ENCODE peak calls at places on chromosomes 4 and X, in ten cellular contexts. H is lung, E is AG10803, F is WERI-Rb-1, P is cardiac muscle cell, L is epithelial cell of esophagus, G is IMR-90, T is PC-3, Z is tibial artery, Q is BJ. S is an unnamed sample.

GRCh38 chrX:120560405-120560841 is 339 bp downstream of the CUL4B start:
- DNase-seq in G (peak), P (peak), F (peak), Q (no peak), L (peak), T (peak), E (peak), Z (peak), H (peak), S (no peak)

GRCh38 chr4:89837385-89837995 is 529 bp upstream of the SNCA start:
- DNase-seq in P (peak), G (peak), E (no peak), Q (no peak), L (peak), T (no peak), Z (no peak), H (no peak), F (peak), S (peak)

GRCh38 chr4:26952891-26953290 is 92.2 kb downstream of the STIM2 start:
- DNase-seq in P (no peak), L (no peak), T (no peak), H (no peak), Z (no peak), F (no peak), Q (no peak), E (no peak), G (peak), S (no peak)

GRCh38 chr4:32203340-32203739 is 1483.2 kb downstream of the PCDH7 start:
- DNase-seq in E (no peak), Q (no peak), Z (no peak), T (no peak), G (no peak), P (no peak), H (no peak), F (no peak), L (no peak), S (no peak)

GRCh38 chr4:102338405-102338804 is 6.9 kb downstream of the SLC39A8 start:
- DNase-seq in P (no peak), F (no peak), L (peak), G (no peak), H (no peak), T (peak), E (no peak), Z (no peak), Q (no peak), S (no peak)

GRCh38 chr4:106687026-106687425 is 318.4 kb upstream of the GIMD1 start:
- DNase-seq in T (no peak), G (no peak), Z (no peak), F (no peak), E (peak), P (peak), Q (no peak), H (no peak), L (peak), S (peak)

GRCh38 chr4:127832585-127832984 is 48.1 kb upstream of the PLK4 start:
- DNase-seq in Q (no peak), Z (no peak), E (no peak), H (no peak), T (no peak), F (no peak), G (no peak), P (no peak), L (no peak), S (no peak)

GRCh38 chr4:54067163-54067562 is 2.8 kb upstream of the CHIC2 start:
- DNase-seq in F (no peak), Q (no peak), E (peak), T (peak), P (peak), L (peak), G (peak), Z (peak), H (no peak), S (peak)

GRCh38 chrX:136147320-136147901 is at the start of gene FHL1:
- DNase-seq in T (peak), L (peak), H (no peak), Q (no peak), P (peak), Z (peak), E (no peak), G (peak), F (peak), S (peak)

GRCh38 chrX:44267116-44267515 is 76.4 kb downstream of the EFHC2 start:
- DNase-seq in T (peak), Q (no peak), E (no peak), P (no peak), L (no peak), Z (no peak), F (no peak), H (no peak), G (no peak), S (peak)

GRCh38 chr4:98609946-98610345 is 48.5 kb downstream of the TSPAN5 start:
- DNase-seq in G (peak), Q (no peak), T (no peak), P (no peak), H (no peak), Z (no peak), L (no peak), F (no peak), E (no peak), S (no peak)

GRCh38 chr4:15682340-15682725 is 706 bp downstream of the FAM200B start:
- DNase-seq in F (no peak), T (no peak), Q (no peak), H (no peak), Z (no peak), G (no peak), L (peak), P (peak), E (peak), S (peak)

GRCh38 chrX:6325437-6325836 is 96.8 kb upstream of the NLGN4X start:
- DNase-seq in Q (no peak), T (no peak), L (peak), P (no peak), E (no peak), G (no peak), F (no peak), Z (no peak), H (no peak), S (no peak)

GRCh38 chr4:4762909-4763814 is 96.3 kb upstream of the MSX1 start:
- DNase-seq in E (peak), Z (no peak), Q (peak), H (no peak), G (peak), L (peak), T (peak), F (peak), P (peak), S (no peak)

GRCh38 chrX:42519666-42520231 is 258.2 kb downstream of the PPP1R2C start:
- DNase-seq in Q (no peak), L (peak), T (peak), P (peak), E (peak), H (no peak), G (peak), Z (no peak), F (no peak), S (peak)

GRCh38 chrX:144791298-144791697 is 456.0 kb upstream of the SPANXN1 start:
- DNase-seq in P (no peak), F (no peak), L (peak), E (no peak), G (no peak), Q (no peak), H (no peak), Z (no peak), T (peak), S (no peak)

GRCh38 chr4:113958766-113959540 is 20.5 kb downstream of the ARSJ start:
- DNase-seq in F (no peak), P (peak), Q (peak), H (no peak), Z (no peak), G (peak), T (peak), L (peak), E (peak), S (peak)

GRCh38 chr4:73684097-73684496 is 56.3 kb upstream of the CXCL8 start:
- DNase-seq in H (no peak), T (no peak), F (no peak), G (peak), Q (no peak), E (no peak), Z (no peak), P (no peak), L (no peak), S (peak)

GRCh38 chr4:159178147-159178541 is 75.3 kb downstream of the RAPGEF2 start:
- DNase-seq in T (no peak), E (peak), H (no peak), Z (no peak), G (peak), L (peak), F (no peak), Q (no peak), P (peak), S (peak)

GRCh38 chr4:77815651-77816050 is 3.5 kb downstream of the CNOT6L start:
- DNase-seq in G (no peak), P (no peak), Z (no peak), L (no peak), E (no peak), H (no peak), T (no peak), F (no peak), Q (no peak), S (no peak)

GRCh38 chr4:21811576-21811975 is 137.0 kb downstream of the KCNIP4 start:
- DNase-seq in Q (peak), H (no peak), Z (no peak), E (peak), P (peak), T (peak), G (no peak), L (no peak), F (no peak), S (peak)

GRCh38 chrX:3435057-3435456 is 88.6 kb upstream of the MXRA5 start:
- DNase-seq in L (no peak), F (no peak), Q (no peak), G (no peak), E (no peak), H (no peak), Z (no peak), T (no peak), P (no peak), S (no peak)

GRCh38 chrX:65932173-65933084 is 107.5 kb downstream of the VSIG4 start:
- DNase-seq in Q (no peak), P (no peak), H (no peak), L (peak), T (peak), Z (no peak), F (peak), E (no peak), G (no peak), S (no peak)
- H3K4me3 ChIP-seq in Q (no peak), P (no peak), H (no peak), L (no peak), T (no peak), Z (no peak), F (no peak), E (no peak), G (no peak), S (no peak)

GRCh38 chr4:109294468-109295020 is 7.9 kb downstream of the COL25A1 start:
- DNase-seq in F (no peak), E (no peak), G (peak), L (no peak), Q (no peak), T (no peak), P (no peak), H (no peak), Z (no peak), S (peak)

GRCh38 chr4:109296545-109296944 is 5.9 kb downstream of the COL25A1 start:
- DNase-seq in H (no peak), F (no peak), L (peak), E (no peak), Z (no peak), T (no peak), G (no peak), Q (no peak), P (no peak), S (no peak)

GRCh38 chr4:109290918-109291317 is 11.5 kb downstream of the COL25A1 start:
- DNase-seq in P (no peak), E (no peak), F (no peak), H (no peak), G (no peak), Z (no peak), L (no peak), Q (no peak), T (peak), S (no peak)

GRCh38 chr4:109295081-109295480 is 7.4 kb downstream of the COL25A1 start:
- DNase-seq in H (no peak), P (no peak), Z (no peak), L (no peak), G (no peak), E (no peak), T (no peak), F (no peak), Q (no peak), S (no peak)

DNA sequence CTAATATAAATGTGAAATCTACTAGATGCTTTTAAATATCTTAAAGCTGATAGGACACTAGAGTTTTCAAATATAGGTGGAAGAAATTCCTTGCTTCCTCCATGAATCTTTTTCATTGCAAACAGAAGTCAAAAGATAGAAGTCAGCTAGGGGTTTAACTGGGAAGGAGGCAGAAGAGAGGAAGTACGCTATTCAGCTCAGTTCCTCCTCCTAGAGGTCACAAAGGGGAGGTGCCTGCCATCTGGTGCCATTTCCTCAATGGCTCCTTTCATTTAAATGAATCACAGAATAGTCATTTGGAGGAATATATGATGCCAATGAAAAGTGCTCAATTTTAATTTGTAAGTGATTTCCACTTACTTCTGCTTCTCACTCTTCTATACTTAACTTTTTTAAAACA is 8.5 kb downstream of the COL25A1 start:
- DNase-seq in T (peak), E (no peak), P (peak), F (peak), Q (no peak), G (no peak), H (no peak), L (no peak), Z (no peak), S (peak)
- TF ChIP-seq CTCF in T (peak), E (peak), P (peak), F (peak), Q (no peak), G (peak), H (no peak), L (peak), Z (no peak), S (peak)

GRCh38 chrX:17984415-17984814 is 123.3 kb upstream of the RAI2 start:
- DNase-seq in P (no peak), Q (no peak), G (no peak), Z (no peak), E (no peak), F (no peak), H (no peak), L (no peak), T (no peak), S (no peak)
- H3K4me3 ChIP-seq in P (no peak), Q (no peak), G (no peak), Z (no peak), E (no peak), F (no peak), H (no peak), L (no peak), T (no peak), S (no peak)

GRCh38 chrX:118179718-118180117 is 63.1 kb upstream of the KLHL13 start:
- DNase-seq in F (no peak), Q (no peak), L (no peak), E (no peak), T (no peak), Z (no peak), G (no peak), H (no peak), P (no peak), S (no peak)

GRCh38 chrX:118179161-118179560 is 62.6 kb upstream of the KLHL13 start:
- DNase-seq in P (no peak), T (no peak), F (no peak), Z (no peak), L (no peak), G (no peak), H (no peak), E (no peak), Q (no peak), S (no peak)

GRCh38 chrX:118182050-118182449 is 65.4 kb upstream of the KLHL13 start:
- DNase-seq in P (no peak), Q (no peak), F (no peak), Z (no peak), G (peak), H (no peak), L (no peak), T (no peak), E (no peak), S (no peak)

GRCh38 chrX:118181030-118181429 is 64.4 kb upstream of the KLHL13 start:
- DNase-seq in L (peak), Q (no peak), G (peak), T (peak), H (no peak), F (no peak), P (peak), Z (no peak), E (no peak), S (peak)

GRCh38 chrX:118183606-118184005 is 67.0 kb upstream of the KLHL13 start:
- DNase-seq in F (no peak), E (no peak), G (no peak), H (no peak), P (no peak), T (peak), Q (no peak), L (no peak), Z (no peak), S (no peak)
- TF ChIP-seq CTCF in F (no peak), E (no peak), G (peak), H (no peak), P (no peak), T (peak), Q (no peak), L (no peak), Z (no peak), S (no peak)

DNA sequence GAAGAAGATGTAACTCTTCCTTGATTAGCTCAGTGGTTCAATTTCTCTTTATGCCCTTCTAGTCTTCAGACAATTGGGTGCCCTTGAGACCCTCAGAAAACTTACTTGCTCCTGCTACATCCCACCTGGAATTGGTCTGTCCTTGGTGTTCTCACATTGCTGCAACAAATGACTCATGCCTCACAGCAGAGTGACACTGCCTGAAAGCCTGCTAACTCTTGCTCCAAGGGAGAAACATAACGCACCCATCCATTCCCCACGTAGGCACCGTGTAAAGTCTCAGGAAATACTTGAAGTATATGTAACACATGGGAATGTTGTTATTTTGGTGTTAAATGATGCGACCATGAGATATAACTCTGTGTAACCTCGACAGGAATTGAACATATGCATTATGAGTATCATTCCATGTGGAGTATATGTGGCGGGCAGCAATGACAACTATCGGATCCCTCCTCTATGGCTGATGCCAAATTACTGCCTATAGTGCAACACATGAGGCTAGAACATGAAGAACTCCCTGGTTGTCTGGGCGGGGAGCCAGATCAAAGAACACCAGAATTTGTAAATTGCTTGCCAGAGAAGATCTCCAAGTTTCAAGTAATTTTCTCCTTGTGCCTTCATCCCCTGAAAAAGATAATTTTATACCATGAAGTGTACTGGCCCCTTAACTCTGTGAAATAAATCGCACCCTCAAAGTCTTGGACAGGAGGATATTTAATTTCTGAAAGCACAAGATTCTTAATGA is 231.3 kb upstream of the STK26 start:
- DNase-seq in G (peak), Z (no peak), T (no peak), Q (no peak), F (no peak), H (no peak), E (no peak), P (no peak), L (no peak), S (no peak)
- H3K4me3 ChIP-seq in G (peak), Z (no peak), T (no peak), Q (no peak), F (peak), H (no peak), E (no peak), P (no peak), L (no peak), S (no peak)

GRCh38 chrX:65034641-65035450 is 58.6 kb upstream of the ZC4H2 start:
- DNase-seq in G (peak), P (peak), L (peak), E (peak), H (peak), Q (peak), F (peak), T (peak), Z (peak), S (peak)
- TF ChIP-seq CTCF in G (peak), P (peak), L (peak), E (peak), H (peak), Q (peak), F (peak), T (peak), Z (peak), S (peak)

DNA sequence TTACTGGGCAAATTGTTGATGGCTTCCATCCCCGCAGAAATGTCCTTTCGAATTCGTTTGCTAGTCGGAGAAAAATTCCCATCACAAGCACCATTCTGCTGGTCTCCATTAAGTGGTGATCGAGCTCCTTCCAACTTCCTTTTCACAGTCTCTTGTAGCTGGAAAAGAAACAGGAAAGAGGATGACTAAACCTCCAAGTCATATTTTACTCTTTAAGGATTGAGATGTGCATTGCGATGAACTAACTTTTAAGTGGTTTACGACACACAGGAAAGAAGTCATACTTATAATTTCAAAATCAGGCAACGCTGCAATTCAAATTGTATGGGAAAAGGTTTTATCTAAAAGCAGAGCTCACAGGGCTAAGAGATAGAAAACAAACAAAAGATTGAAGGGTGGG is 225.2 kb downstream of the MGST2 start:
- DNase-seq in G (peak), F (no peak), L (peak), H (no peak), Z (no peak), T (peak), Q (no peak), E (peak), P (peak), S (peak)
- H3K4me3 ChIP-seq in G (no peak), F (no peak), L (no peak), H (no peak), Z (no peak), T (no peak), Q (no peak), E (no peak), P (no peak), S (no peak)

GRCh38 chr4:95156452-95156765 is 392.4 kb downstream of the UNC5C start:
- DNase-seq in H (no peak), E (no peak), F (no peak), Z (no peak), T (no peak), L (no peak), Q (no peak), P (no peak), G (no peak), S (no peak)
- TF ChIP-seq CTCF in H (no peak), E (no peak), F (no peak), Z (no peak), T (no peak), L (no peak), Q (no peak), P (no peak), G (no peak), S (no peak)

GRCh38 chr4:153713840-153714239 is 29.8 kb downstream of the TLR2 start:
- DNase-seq in E (no peak), P (peak), G (peak), Z (no peak), Q (no peak), H (no peak), T (peak), F (no peak), L (peak), S (peak)
- H3K4me3 ChIP-seq in E (no peak), P (no peak), G (no peak), Z (no peak), Q (no peak), H (no peak), T (peak), F (no peak), L (no peak), S (no peak)

GRCh38 chr4:11428701-11429571 is at the start of gene HS3ST1:
- DNase-seq in H (peak), Q (no peak), Z (peak), G (peak), E (no peak), L (peak), P (peak), T (peak), F (peak), S (peak)
- TF ChIP-seq CTCF in H (peak), Q (no peak), Z (peak), G (peak), E (no peak), L (peak), P (peak), T (peak), F (peak), S (peak)